ENCODE peak calls at places on chromosomes 1 and 21, in six cellular contexts. K is mesothelial cell of epicardium, X is H9, N is neural crest cell, D is thoracic aorta, Y is choroid plexus epithelial cell. H is an unnamed sample.
A peak's percentile ranks its signal among the peaks of the same experiment; 100 is the strongest.

GRCh38 chr1:238830036-238830611 is 556.2 kb upstream of the CHRM3 start:
- DNase-seq in D (no peak), K (no peak), Y (no peak), X (no peak), N (no peak), H (no peak)

GRCh38 chr21:45981154-45981606 is 390 bp upstream of the COL6A1 start:
- DNase-seq in N (peak; percentile 71), X (peak; percentile 91), Y (peak; percentile 94), K (peak; percentile 73), D (no peak), H (peak; percentile 79)

GRCh38 chr1:93695411-93696005 is 13.9 kb upstream of the BCAR3 start:
- DNase-seq in X (no peak), Y (no peak), D (no peak), N (no peak), K (no peak), H (no peak)

GRCh38 chr1:114482585-114482984 is 28.4 kb downstream of the TRIM33 start:
- DNase-seq in Y (no peak), X (no peak), D (no peak), K (no peak), N (no peak), H (no peak)

GRCh38 chr1:201889092-201889968 is 632 bp downstream of the SHISA4 start:
- DNase-seq in X (no peak), K (no peak), N (no peak), Y (no peak), D (no peak), H (no peak)

GRCh38 chr1:51575406-51576084 is 41.3 kb upstream of the OSBPL9 start:
- DNase-seq in D (no peak), X (no peak), N (no peak), Y (peak; percentile 67), K (no peak), H (no peak)

GRCh38 chr1:60924964-60925798 is 157.2 kb upstream of the NFIA start:
- DNase-seq in D (no peak), X (no peak), K (peak; percentile 47), Y (no peak), N (no peak), H (no peak)

GRCh38 chr21:16634522-16634914 is 878.3 kb upstream of the CXADR start:
- DNase-seq in K (no peak), X (peak; percentile 47), N (no peak), Y (no peak), D (no peak), H (no peak)

GRCh38 chr21:37521658-37522057 is 155.1 kb downstream of the DYRK1A start:
- DNase-seq in X (no peak), Y (no peak), D (no peak), N (no peak), K (no peak), H (no peak)

GRCh38 chr1:40384887-40385286 is 11.4 kb downstream of the SMAP2 start:
- DNase-seq in N (no peak), Y (no peak), D (no peak), K (no peak), X (no peak), H (no peak)

GRCh38 chr1:157496121-157496526 is 56.2 kb downstream of the FCRL5 start:
- DNase-seq in N (peak; percentile 65), D (no peak), K (no peak), Y (peak; percentile 44), X (no peak), H (peak; percentile 40)

GRCh38 chr1:192700834-192701271 is 64.9 kb downstream of the RGS13 start:
- DNase-seq in N (no peak), D (no peak), K (no peak), Y (peak; percentile 97), X (no peak), H (no peak)

GRCh38 chr1:21264913-21265312 is 25.4 kb downstream of the ECE1 start:
- DNase-seq in K (no peak), D (no peak), Y (no peak), N (no peak), X (no peak), H (no peak)

GRCh38 chr1:209569445-209570207 is 13.9 kb upstream of the CAMK1G start:
- DNase-seq in N (peak; percentile 75), D (no peak), Y (peak; percentile 91), X (peak; percentile 81), K (peak; percentile 80), H (peak; percentile 84)

DNA sequence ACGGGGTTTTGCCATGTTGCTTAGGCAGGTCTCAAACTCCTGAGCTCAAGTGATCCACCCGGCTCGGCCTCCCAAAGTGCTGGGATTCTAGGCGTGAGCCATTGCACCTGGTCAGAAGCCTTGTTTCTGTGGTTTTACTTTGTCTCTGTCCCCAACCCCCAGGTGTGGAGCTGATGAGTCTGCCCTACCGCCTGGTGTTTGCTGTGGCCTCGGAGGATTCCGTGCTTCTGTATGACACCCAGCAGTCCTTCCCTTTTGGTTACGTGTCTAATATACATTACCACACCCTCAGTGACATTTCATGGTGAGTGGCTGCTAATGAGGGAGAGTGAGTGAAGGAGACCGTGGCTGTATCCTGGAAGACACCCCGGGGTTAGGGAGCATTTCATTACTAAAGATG is 26.1 kb downstream of the CHAF1B start:
- DNase-seq in K (no peak), Y (no peak), D (no peak), X (no peak), N (no peak), H (no peak)
- TF ChIP-seq CTCF in K (no peak), Y (no peak), D (no peak), X (no peak), N (no peak), H (no peak)

GRCh38 chr1:116130376-116130775 is 19.2 kb downstream of the MAB21L3 start:
- DNase-seq in N (no peak), D (no peak), K (no peak), X (no peak), Y (no peak), H (no peak)

GRCh38 chr1:116131866-116132605 is 20.8 kb downstream of the MAB21L3 start:
- DNase-seq in D (no peak), Y (no peak), N (no peak), K (no peak), X (no peak), H (no peak)

GRCh38 chr1:116133696-116134095 is 22.5 kb downstream of the MAB21L3 start:
- DNase-seq in D (no peak), N (no peak), Y (no peak), K (no peak), X (no peak), H (no peak)

GRCh38 chr1:116131170-116131569 is 20.0 kb downstream of the MAB21L3 start:
- DNase-seq in D (no peak), Y (no peak), N (no peak), K (no peak), X (no peak), H (no peak)

DNA sequence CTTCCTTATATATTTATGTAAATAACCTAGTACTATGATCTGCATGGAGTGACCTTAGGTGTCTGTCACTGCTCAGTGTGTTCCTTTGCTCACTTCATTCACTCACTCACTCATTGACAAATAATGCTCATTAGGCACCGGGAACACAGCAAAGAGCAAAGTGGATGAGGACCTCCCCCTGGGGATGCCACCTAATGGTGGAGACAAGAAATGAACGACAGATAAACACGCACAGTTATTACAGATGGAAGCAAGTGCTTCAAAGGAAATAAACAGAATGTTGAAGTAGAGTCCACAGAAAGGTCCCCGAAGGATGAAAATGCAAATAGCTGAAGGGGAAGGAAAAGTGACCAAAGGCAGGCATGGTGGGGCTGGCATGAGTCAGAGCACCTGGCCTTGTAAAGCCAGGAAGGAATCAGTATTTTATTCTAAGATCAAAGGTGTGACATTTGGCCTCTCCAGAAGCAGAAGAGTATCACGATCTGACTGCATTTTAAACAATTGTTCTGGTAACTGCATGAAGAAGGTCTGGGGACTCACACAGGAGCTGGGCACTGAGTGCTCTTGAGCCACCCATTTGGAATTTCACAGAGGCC is 23.1 kb downstream of the MAB21L3 start:
- DNase-seq in X (no peak), D (no peak), N (no peak), K (no peak), Y (peak; percentile 23), H (no peak)
- TF ChIP-seq CTCF in X (peak; percentile 44), D (no peak), N (peak; percentile 43), K (no peak), Y (peak; percentile 50), H (no peak)

GRCh38 chr1:151909167-151910149 is at the start of gene THEM4:
- DNase-seq in N (peak; percentile 96), Y (peak; percentile 96), K (peak; percentile 87), D (peak; percentile 95), X (peak; percentile 98), H (peak; percentile 98)
- TF ChIP-seq CTCF in N (peak; percentile 25), Y (no peak), K (no peak), D (peak; percentile 42), X (no peak), H (no peak)

GRCh38 chr1:9448132-9449105 is 90.8 kb upstream of the SLC25A33 start:
- DNase-seq in K (no peak), D (no peak), X (no peak), N (no peak), Y (peak; percentile 33), H (peak; percentile 38)
- TF ChIP-seq CTCF in K (no peak), D (no peak), X (no peak), N (no peak), Y (peak; percentile 35), H (no peak)

GRCh38 chr1:9388628-9389184 is 96.0 kb downstream of the SPSB1 start:
- DNase-seq in X (no peak), K (no peak), Y (peak; percentile 28), N (no peak), D (no peak), H (no peak)

GRCh38 chr1:9382923-9383491 is 90.3 kb downstream of the SPSB1 start:
- DNase-seq in N (no peak), D (no peak), K (no peak), Y (no peak), X (no peak), H (peak; percentile 35)

GRCh38 chr1:9384128-9384527 is 91.4 kb downstream of the SPSB1 start:
- DNase-seq in N (no peak), K (no peak), X (no peak), D (no peak), Y (no peak), H (no peak)

GRCh38 chr1:9385801-9386573 is 93.3 kb downstream of the SPSB1 start:
- DNase-seq in N (no peak), X (no peak), Y (no peak), D (no peak), K (no peak), H (no peak)

DNA sequence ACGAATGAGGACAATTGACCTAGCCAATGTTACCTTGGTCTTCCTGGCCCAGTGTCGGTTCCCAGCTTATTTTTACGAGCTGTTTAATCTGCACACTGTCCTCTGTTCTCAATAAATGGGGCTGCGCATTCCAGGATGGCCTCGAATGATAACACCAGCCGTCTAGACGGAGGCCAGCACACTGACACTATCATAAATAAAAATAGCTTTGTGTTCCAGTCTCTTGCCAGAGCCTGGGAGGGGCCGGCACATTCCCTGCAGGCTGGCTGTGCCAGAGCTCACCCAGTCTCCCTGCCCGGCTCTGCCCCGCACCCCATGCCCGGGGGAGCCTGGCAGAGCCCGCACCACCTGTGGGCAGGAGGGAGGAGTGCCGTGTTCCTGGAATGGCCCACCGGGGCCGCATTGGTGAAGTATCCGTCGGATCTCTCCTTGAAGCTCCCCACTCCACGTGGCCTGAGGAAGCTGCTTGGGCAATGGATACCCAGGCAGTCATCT is 92.1 kb downstream of the SPSB1 start:
- DNase-seq in K (no peak), N (no peak), X (no peak), Y (no peak), D (no peak), H (peak; percentile 32)
- TF ChIP-seq CTCF in K (no peak), N (no peak), X (no peak), Y (no peak), D (no peak), H (no peak)

DNA sequence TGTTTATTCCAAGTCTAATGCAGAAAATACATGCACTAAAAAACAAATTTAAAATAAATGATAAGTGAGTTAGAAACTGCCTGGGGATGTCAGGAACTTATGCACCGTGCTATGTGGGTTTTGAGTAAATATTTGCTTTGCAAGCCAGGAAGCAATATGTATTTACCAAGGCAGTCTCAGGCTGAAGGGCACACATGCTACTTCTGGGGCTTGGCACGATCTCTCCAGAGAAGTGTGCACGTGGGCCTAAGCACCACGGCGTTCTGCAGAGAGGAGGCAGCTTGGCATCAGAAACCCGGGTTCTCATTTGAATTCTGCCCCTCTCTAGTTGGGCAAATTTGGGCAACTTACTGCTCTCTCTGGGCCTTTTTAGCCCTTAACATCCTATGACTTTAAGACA is 72.6 kb upstream of the ROR1 start:
- DNase-seq in X (no peak), N (no peak), D (no peak), K (no peak), Y (no peak), H (no peak)
- TF ChIP-seq CTCF in X (no peak), N (no peak), D (no peak), K (no peak), Y (no peak), H (no peak)

H was measured in nephron progenitor cell.